ENCODE peak calls at places on chromosomes 11 and 22, in nine cellular contexts. Y is renal cortical epithelial cell; G is ACHN; O is HTR-8/SVneo; Q is GM12865; B is RPMI7951; J is effector memory CD8-positive, alpha-beta T cell; L is activated naive CD4-positive, alpha-beta T cell; M is mammary epithelial cell. K is an unnamed sample.

GRCh38 chr22:41286639-41287091 is 678 bp upstream of the RANGAP1 start:
- DNase-seq in M (no peak), G (peak), B (peak), Q (peak), Y (peak), J (no peak), L (peak), O (no peak), K (no peak)

GRCh38 chr11:130434521-130435223 is 6.3 kb upstream of the ADAMTS8 start:
- DNase-seq in Y (peak), M (peak), J (peak), Q (peak), G (peak), B (peak), O (peak), L (peak), K (peak)

GRCh38 chr11:121721961-121722360 is 269.2 kb upstream of the SORL1-AS1 start:
- DNase-seq in M (no peak), G (no peak), O (no peak), Q (no peak), J (no peak), Y (no peak), B (no peak), L (no peak), K (no peak)

GRCh38 chr11:9852465-9852864 is 188.6 kb downstream of the SWAP70 start:
- DNase-seq in J (no peak), B (no peak), Y (no peak), M (no peak), G (no peak), L (no peak), Q (no peak), O (no peak), K (no peak)

GRCh38 chr11:1750481-1750839 is at the start of gene IFITM10:
- DNase-seq in Y (no peak), J (no peak), M (peak), L (no peak), O (no peak), G (peak), Q (no peak), B (peak), K (peak)

GRCh38 chr11:587978-588380 is 11.7 kb downstream of the PHRF1 start:
- DNase-seq in Y (peak), G (peak), Q (no peak), L (peak), J (peak), O (peak), M (no peak), B (peak), K (peak)

GRCh38 chr11:79033833-79034232 is 407.0 kb downstream of the TENM4 start:
- DNase-seq in G (no peak), L (no peak), B (no peak), Q (no peak), J (no peak), O (no peak), M (no peak), Y (no peak), K (no peak)

GRCh38 chr22:27874756-27875155 is 44.3 kb downstream of the PITPNB start:
- DNase-seq in L (no peak), Q (peak), B (no peak), O (no peak), J (no peak), M (no peak), Y (no peak), G (no peak), K (no peak)

GRCh38 chr11:113147249-113147648 is 167.1 kb upstream of the TTC12 start:
- DNase-seq in Y (no peak), M (no peak), J (no peak), B (peak), G (no peak), Q (no peak), O (no peak), L (no peak), K (no peak)

GRCh38 chr11:17423533-17424310 is 35.3 kb upstream of the KCNJ11 start:
- DNase-seq in L (no peak), Q (no peak), B (no peak), J (no peak), M (no peak), O (no peak), G (no peak), Y (peak), K (peak)

GRCh38 chr22:27885977-27886842 is 32.8 kb downstream of the PITPNB start:
- DNase-seq in G (peak), M (peak), L (peak), B (peak), Y (peak), O (peak), J (peak), Q (peak), K (peak)

GRCh38 chr11:64692764-64693331 is 30.1 kb downstream of the NRXN2 start:
- DNase-seq in J (no peak), M (no peak), L (no peak), Q (no peak), O (no peak), Y (no peak), G (no peak), B (no peak), K (no peak)

GRCh38 chr22:25749420-25750169 is 7.6 kb downstream of the MYO18B start:
- DNase-seq in L (no peak), B (no peak), Y (no peak), G (no peak), J (no peak), M (no peak), Q (peak), O (no peak), K (no peak)

GRCh38 chr22:44898236-44898635 is 111.6 kb downstream of the PHF21B start:
- DNase-seq in M (no peak), Q (no peak), B (no peak), J (no peak), G (no peak), O (no peak), L (no peak), Y (no peak), K (no peak)

GRCh38 chr11:41499429-41499828 is 40.0 kb upstream of the LRRC4C start:
- DNase-seq in Y (no peak), G (no peak), O (no peak), J (no peak), L (no peak), Q (no peak), M (no peak), B (no peak), K (no peak)

GRCh38 chr11:71235719-71236118 is 16.7 kb downstream of the SHANK2 start:
- DNase-seq in M (no peak), O (no peak), G (no peak), Y (no peak), Q (no peak), J (no peak), L (no peak), B (no peak), K (no peak)

GRCh38 chr11:78646564-78647185 is 72.0 kb upstream of the NARS2 start:
- DNase-seq in B (peak), G (peak), L (peak), Y (peak), Q (peak), O (peak), J (peak), M (peak), K (peak)

GRCh38 chr22:44357962-44358553 is 45.3 kb upstream of the SHISAL1 start:
- DNase-seq in O (no peak), M (no peak), J (no peak), Q (no peak), G (no peak), L (no peak), Y (peak), B (no peak), K (no peak)

GRCh38 chr11:132050577-132051180 is 680.3 kb downstream of the NTM start:
- DNase-seq in Y (peak), O (no peak), L (no peak), Q (no peak), J (no peak), M (no peak), G (no peak), B (peak), K (no peak)

GRCh38 chr22:19666663-19667593 is 47.4 kb upstream of the SEPTIN5 start:
- DNase-seq in O (no peak), M (no peak), G (no peak), Q (no peak), J (no peak), B (no peak), L (no peak), Y (no peak), K (no peak)

GRCh38 chr11:60921777-60922335 is 2.4 kb upstream of the TMEM132A start:
- DNase-seq in M (no peak), L (no peak), G (no peak), Y (no peak), B (no peak), O (no peak), Q (no peak), J (no peak), K (no peak)

GRCh38 chr11:130999086-130999485 is 82.8 kb upstream of the SNX19 start:
- DNase-seq in M (peak), Y (peak), B (peak), L (no peak), J (no peak), O (no peak), G (no peak), Q (no peak), K (peak)